ENCODE peak calls at places on chromosomes 2 and 18, in six cellular contexts. K is mesenchymal stem cell; C is PC-9; M is HepG2; L is Peyer's patch; X is CD8-positive, alpha-beta T cell. E is an unnamed sample.

GRCh38 chr18:68275616-68276015 is 439.3 kb downstream of the TMX3 start:
- DNase-seq in K (peak; percentile 57), C (no peak), M (no peak), L (no peak), X (no peak), E (no peak)

GRCh38 chr18:46158498-46158897 is 54.3 kb downstream of the HAUS1 start:
- DNase-seq in K (no peak), C (peak; percentile 77), M (no peak), L (no peak), X (no peak), E (peak; percentile 39)

GRCh38 chr2:205367536-205367935 is 314.8 kb upstream of the NRP2 start:
- DNase-seq in K (peak; percentile 49), C (no peak), M (no peak), L (no peak), X (no peak), E (no peak)

GRCh38 chr18:23943903-23944624 is 70.5 kb upstream of the TTC39C start:
- DNase-seq in K (peak; percentile 64), C (peak; percentile 76), M (no peak), L (no peak), X (no peak), E (no peak)

GRCh38 chr2:164314148-164314547 is 307.1 kb downstream of the GRB14 start:
- DNase-seq in K (peak; percentile 57), C (no peak), M (no peak), L (no peak), X (no peak), E (no peak)

GRCh38 chr2:43609304-43609883 is 13.6 kb upstream of the THADA start:
- DNase-seq in K (peak; percentile 68), C (peak; percentile 49), M (peak; percentile 75), L (no peak), X (peak; percentile 5), E (peak; percentile 76)

GRCh38 chr2:173716458-173717052 is 248.6 kb downstream of the SP3 start:
- DNase-seq in K (no peak), C (peak; percentile 51), M (no peak), L (no peak), X (no peak), E (no peak)

GRCh38 chr18:7177131-7177744 is 53.7 kb upstream of the LRRC30 start:
- DNase-seq in K (peak; percentile 60), C (no peak), M (peak; percentile 45), L (no peak), X (no peak), E (no peak)

GRCh38 chr2:230793573-230794359 is 71.0 kb upstream of the ITM2C start:
- DNase-seq in K (peak; percentile 100), C (peak; percentile 93), M (no peak), L (no peak), X (peak; percentile 56), E (no peak)

GRCh38 chr2:24579053-24579803 is 88.2 kb downstream of the NCOA1 start:
- DNase-seq in K (no peak), C (no peak), M (no peak), L (no peak), X (no peak), E (no peak)

GRCh38 chr2:40741532-40741931 is 289.6 kb upstream of the SLC8A1 start:
- DNase-seq in K (no peak), C (peak; percentile 74), M (no peak), L (no peak), X (no peak), E (no peak)

GRCh38 chr2:156399950-156400703 is 36.1 kb upstream of the GPD2 start:
- DNase-seq in K (no peak), C (peak; percentile 71), M (peak; percentile 55), L (peak; percentile 85), X (no peak), E (peak; percentile 54)

GRCh38 chr2:29317077-29317517 is 201.9 kb downstream of the CLIP4 start:
- DNase-seq in K (no peak), C (no peak), M (no peak), L (no peak), X (no peak), E (no peak)

GRCh38 chr2:163604941-163605555 is 130.8 kb downstream of the FIGN start:
- DNase-seq in K (peak; percentile 75), C (no peak), M (no peak), L (no peak), X (no peak), E (no peak)

GRCh38 chr2:20215183-20216040 is 9.5 kb downstream of the SDC1 start:
- DNase-seq in K (no peak), C (no peak), M (peak; percentile 91), L (peak; percentile 82), X (no peak), E (no peak)
- H3K4me1 ChIP-seq in K (peaks cover 64% of the 10 kb centered on the region), C (peaks cover 28% of the 10 kb centered on the region), M (peaks cover 100% of the 10 kb centered on the region), L (no peaks in the 10 kb centered on the region), X (no peaks in the 10 kb centered on the region), E (no peaks in the 10 kb centered on the region)

GRCh38 chr2:208244422-208244821 is 10.4 kb downstream of the IDH1 start:
- DNase-seq in K (no peak), C (peak; percentile 46), M (no peak), L (no peak), X (no peak), E (peak; percentile 1)
- H3K36me3 ChIP-seq in K (peaks cover 19% of the 10 kb centered on the region), C (peaks cover 35% of the 10 kb centered on the region), M (peaks cover 32% of the 10 kb centered on the region), L (no peaks in the 10 kb centered on the region), X (peaks cover 9% of the 10 kb centered on the region), E (peaks cover 79% of the 10 kb centered on the region)

GRCh38 chr2:94763318-94763717 is 107.9 kb upstream of the TEKT4 start:
- DNase-seq in K (no peak), C (no peak), M (no peak), L (no peak), X (no peak), E (no peak)
- H3K9me3 ChIP-seq in K (no peaks in the 10 kb centered on the region), C (no peaks in the 10 kb centered on the region), M (no peaks in the 10 kb centered on the region), L (no peaks in the 10 kb centered on the region), X (no peaks in the 10 kb centered on the region), E (no peaks in the 10 kb centered on the region)

GRCh38 chr18:75477913-75478312 is 50.4 kb upstream of the SMIM21 start:
- DNase-seq in K (peak; percentile 9), C (no peak), M (no peak), L (no peak), X (no peak), E (no peak)
- H3K4me1 ChIP-seq in K (no peaks in the 10 kb centered on the region), C (no peaks in the 10 kb centered on the region), M (no peaks in the 10 kb centered on the region), L (no peaks in the 10 kb centered on the region), X (no peaks in the 10 kb centered on the region), E (peaks cover 16% of the 10 kb centered on the region)

E was measured in HAP-1.